ENCODE peak calls at places on chromosomes 2 and 18, in nine cellular contexts. One of them, this sample, is unnamed.

GRCh38 chr2:189157431-189157830 is 22.1 kb downstream of the COL5A2 start:
- DNase-seq in nephron progenitor cell: no peak
- DNase-seq in EL: peak
- DNase-seq in thyroid gland: no peak
- DNase-seq in right cardiac atrium: no peak
- DNase-seq in activated CD4-positive, alpha-beta T cell treated with anti-CD3 and anti-CD28 coated beads, Interleukin-2, amount 50 U/mL, for 48 hours: no peak
- DNase-seq in iris pigment epithelial cell: no peak
- DNase-seq in DMS 273 treated with DMSO at 0.1 percent for 48 hours: no peak
- DNase-seq in HFF-Myc: no peak
- DNase-seq in this sample: no peak

GRCh38 chr2:12177995-12178760 is 431.7 kb downstream of the LPIN1 start:
- DNase-seq in nephron progenitor cell: no peak
- DNase-seq in EL: no peak
- DNase-seq in thyroid gland: no peak
- DNase-seq in right cardiac atrium: no peak
- DNase-seq in activated CD4-positive, alpha-beta T cell treated with anti-CD3 and anti-CD28 coated beads, Interleukin-2, amount 50 U/mL, for 48 hours: no peak
- DNase-seq in iris pigment epithelial cell: no peak
- DNase-seq in DMS 273 treated with DMSO at 0.1 percent for 48 hours: no peak
- DNase-seq in HFF-Myc: no peak
- DNase-seq in this sample: no peak

GRCh38 chr2:235383272-235383843 is 110.5 kb upstream of the AGAP1 start:
- DNase-seq in nephron progenitor cell: no peak
- DNase-seq in EL: no peak
- DNase-seq in thyroid gland: no peak
- DNase-seq in right cardiac atrium: no peak
- DNase-seq in activated CD4-positive, alpha-beta T cell treated with anti-CD3 and anti-CD28 coated beads, Interleukin-2, amount 50 U/mL, for 48 hours: no peak
- DNase-seq in iris pigment epithelial cell: no peak
- DNase-seq in DMS 273 treated with DMSO at 0.1 percent for 48 hours: no peak
- DNase-seq in HFF-Myc: no peak
- DNase-seq in this sample: no peak

GRCh38 chr2:62412347-62412742 is 93.7 kb downstream of the TMEM17 start:
- DNase-seq in nephron progenitor cell: no peak
- DNase-seq in EL: peak
- DNase-seq in thyroid gland: peak
- DNase-seq in right cardiac atrium: no peak
- DNase-seq in activated CD4-positive, alpha-beta T cell treated with anti-CD3 and anti-CD28 coated beads, Interleukin-2, amount 50 U/mL, for 48 hours: no peak
- DNase-seq in iris pigment epithelial cell: no peak
- DNase-seq in DMS 273 treated with DMSO at 0.1 percent for 48 hours: no peak
- DNase-seq in HFF-Myc: no peak
- DNase-seq in this sample: no peak

GRCh38 chr2:212962691-212963090 is 188.7 kb downstream of the IKZF2 start:
- DNase-seq in nephron progenitor cell: no peak
- DNase-seq in EL: no peak
- DNase-seq in thyroid gland: no peak
- DNase-seq in right cardiac atrium: no peak
- DNase-seq in activated CD4-positive, alpha-beta T cell treated with anti-CD3 and anti-CD28 coated beads, Interleukin-2, amount 50 U/mL, for 48 hours: no peak
- DNase-seq in iris pigment epithelial cell: no peak
- DNase-seq in DMS 273 treated with DMSO at 0.1 percent for 48 hours: no peak
- DNase-seq in HFF-Myc: no peak
- DNase-seq in this sample: no peak

GRCh38 chr18:62485684-62486083 is 37.1 kb upstream of the ZCCHC2 start:
- DNase-seq in nephron progenitor cell: no peak
- DNase-seq in EL: peak
- DNase-seq in thyroid gland: peak
- DNase-seq in right cardiac atrium: no peak
- DNase-seq in activated CD4-positive, alpha-beta T cell treated with anti-CD3 and anti-CD28 coated beads, Interleukin-2, amount 50 U/mL, for 48 hours: no peak
- DNase-seq in iris pigment epithelial cell: peak
- DNase-seq in DMS 273 treated with DMSO at 0.1 percent for 48 hours: no peak
- DNase-seq in HFF-Myc: peak
- DNase-seq in this sample: peak

GRCh38 chr2:102735431-102736130 is 26.2 kb upstream of the TMEM182 start:
- DNase-seq in nephron progenitor cell: peak
- DNase-seq in EL: peak
- DNase-seq in thyroid gland: no peak
- DNase-seq in right cardiac atrium: no peak
- DNase-seq in activated CD4-positive, alpha-beta T cell treated with anti-CD3 and anti-CD28 coated beads, Interleukin-2, amount 50 U/mL, for 48 hours: no peak
- DNase-seq in iris pigment epithelial cell: peak
- DNase-seq in DMS 273 treated with DMSO at 0.1 percent for 48 hours: no peak
- DNase-seq in HFF-Myc: no peak
- DNase-seq in this sample: no peak

GRCh38 chr2:66915237-66915636 is 480.3 kb downstream of the MEIS1 start:
- DNase-seq in nephron progenitor cell: no peak
- DNase-seq in EL: peak
- DNase-seq in thyroid gland: no peak
- DNase-seq in right cardiac atrium: no peak
- DNase-seq in activated CD4-positive, alpha-beta T cell treated with anti-CD3 and anti-CD28 coated beads, Interleukin-2, amount 50 U/mL, for 48 hours: no peak
- DNase-seq in iris pigment epithelial cell: peak
- DNase-seq in DMS 273 treated with DMSO at 0.1 percent for 48 hours: no peak
- DNase-seq in HFF-Myc: no peak
- DNase-seq in this sample: no peak

GRCh38 chr2:160253440-160254296 is 53.6 kb upstream of the ITGB6 start:
- DNase-seq in nephron progenitor cell: no peak
- DNase-seq in EL: peak
- DNase-seq in thyroid gland: no peak
- DNase-seq in right cardiac atrium: no peak
- DNase-seq in activated CD4-positive, alpha-beta T cell treated with anti-CD3 and anti-CD28 coated beads, Interleukin-2, amount 50 U/mL, for 48 hours: no peak
- DNase-seq in iris pigment epithelial cell: peak
- DNase-seq in DMS 273 treated with DMSO at 0.1 percent for 48 hours: no peak
- DNase-seq in HFF-Myc: no peak
- DNase-seq in this sample: no peak

GRCh38 chr2:119929537-119929936 is 83.3 kb upstream of the EPB41L5 start:
- DNase-seq in nephron progenitor cell: no peak
- DNase-seq in EL: no peak
- DNase-seq in thyroid gland: no peak
- DNase-seq in right cardiac atrium: no peak
- DNase-seq in activated CD4-positive, alpha-beta T cell treated with anti-CD3 and anti-CD28 coated beads, Interleukin-2, amount 50 U/mL, for 48 hours: no peak
- DNase-seq in iris pigment epithelial cell: no peak
- DNase-seq in DMS 273 treated with DMSO at 0.1 percent for 48 hours: no peak
- DNase-seq in HFF-Myc: no peak
- DNase-seq in this sample: no peak

GRCh38 chr2:64905338-64906024 is 83.7 kb upstream of the SLC1A4 start:
- DNase-seq in nephron progenitor cell: no peak
- DNase-seq in EL: no peak
- DNase-seq in thyroid gland: no peak
- DNase-seq in right cardiac atrium: no peak
- DNase-seq in activated CD4-positive, alpha-beta T cell treated with anti-CD3 and anti-CD28 coated beads, Interleukin-2, amount 50 U/mL, for 48 hours: no peak
- DNase-seq in iris pigment epithelial cell: no peak
- DNase-seq in DMS 273 treated with DMSO at 0.1 percent for 48 hours: no peak
- DNase-seq in HFF-Myc: no peak
- DNase-seq in this sample: no peak

GRCh38 chr2:101597347-101597944 is 100.1 kb upstream of the MAP4K4 start:
- DNase-seq in nephron progenitor cell: no peak
- DNase-seq in EL: no peak
- DNase-seq in thyroid gland: peak
- DNase-seq in right cardiac atrium: no peak
- DNase-seq in activated CD4-positive, alpha-beta T cell treated with anti-CD3 and anti-CD28 coated beads, Interleukin-2, amount 50 U/mL, for 48 hours: no peak
- DNase-seq in iris pigment epithelial cell: peak
- DNase-seq in DMS 273 treated with DMSO at 0.1 percent for 48 hours: no peak
- DNase-seq in HFF-Myc: no peak
- DNase-seq in this sample: no peak

GRCh38 chr2:240988146-240988545 is 10.3 kb upstream of the SNED1 start:
- DNase-seq in nephron progenitor cell: no peak
- DNase-seq in EL: no peak
- DNase-seq in thyroid gland: no peak
- DNase-seq in right cardiac atrium: peak
- DNase-seq in activated CD4-positive, alpha-beta T cell treated with anti-CD3 and anti-CD28 coated beads, Interleukin-2, amount 50 U/mL, for 48 hours: no peak
- DNase-seq in iris pigment epithelial cell: no peak
- DNase-seq in DMS 273 treated with DMSO at 0.1 percent for 48 hours: no peak
- DNase-seq in HFF-Myc: no peak
- DNase-seq in this sample: no peak

GRCh38 chr2:96103906-96104861 is 12.2 kb downstream of the ADRA2B start:
- DNase-seq in nephron progenitor cell: no peak
- DNase-seq in EL: no peak
- DNase-seq in thyroid gland: no peak
- DNase-seq in right cardiac atrium: no peak
- DNase-seq in activated CD4-positive, alpha-beta T cell treated with anti-CD3 and anti-CD28 coated beads, Interleukin-2, amount 50 U/mL, for 48 hours: no peak
- DNase-seq in iris pigment epithelial cell: no peak
- DNase-seq in DMS 273 treated with DMSO at 0.1 percent for 48 hours: no peak
- DNase-seq in HFF-Myc: no peak
- DNase-seq in this sample: no peak

GRCh38 chr18:75273817-75274216 is 63.2 kb downstream of the TSHZ1 start:
- DNase-seq in nephron progenitor cell: no peak
- DNase-seq in EL: no peak
- DNase-seq in thyroid gland: no peak
- DNase-seq in right cardiac atrium: no peak
- DNase-seq in activated CD4-positive, alpha-beta T cell treated with anti-CD3 and anti-CD28 coated beads, Interleukin-2, amount 50 U/mL, for 48 hours: no peak
- DNase-seq in iris pigment epithelial cell: no peak
- DNase-seq in DMS 273 treated with DMSO at 0.1 percent for 48 hours: no peak
- DNase-seq in HFF-Myc: no peak
- DNase-seq in this sample: no peak

This sample was measured in nucleus accumbens.